ENCODE peak calls at places on chromosome 19, in six cellular contexts. D is amniotic stem cell, C is PC-9, A is HT-29, B is breast epithelium, I is B cell. T is an unnamed sample.

GRCh38 chr19:2604747-2605329 is 97.7 kb downstream of the GNG7 start:
- DNase-seq in D (no peak), C (no peak), A (no peak), B (no peak), I (no peak), T (no peak)

GRCh38 chr19:17865364-17866311 is 5.9 kb downstream of the RPL18A start:
- DNase-seq in D (no peak), C (peak), A (peak), B (no peak), I (no peak), T (no peak)

GRCh38 chr19:43524922-43525835 is 1.8 kb downstream of the ETHE1 start:
- DNase-seq in D (no peak), C (peak), A (peak), B (peak), I (no peak), T (peak)

GRCh38 chr19:869245-870177 is 10.0 kb downstream of the CFD start:
- DNase-seq in D (peak), C (peak), A (peak), B (no peak), I (no peak), T (no peak)

GRCh38 chr19:54329476-54330165 is 9.3 kb downstream of the LILRA4 start:
- DNase-seq in D (no peak), C (no peak), A (no peak), B (no peak), I (no peak), T (no peak)

GRCh38 chr19:47479701-47480503 is 4.1 kb downstream of the KPTN start:
- DNase-seq in D (no peak), C (no peak), A (no peak), B (no peak), I (no peak), T (no peak)

GRCh38 chr19:16121967-16122366 is 10.3 kb downstream of the RAB8A start:
- DNase-seq in D (no peak), C (no peak), A (no peak), B (no peak), I (no peak), T (no peak)

GRCh38 chr19:50266896-50267295 is 62.3 kb downstream of the KCNC3 start:
- DNase-seq in D (no peak), C (no peak), A (peak), B (no peak), I (no peak), T (no peak)

GRCh38 chr19:17680235-17680722 is 7.9 kb downstream of the UNC13A start:
- DNase-seq in D (no peak), C (peak), A (peak), B (peak), I (peak), T (peak)

GRCh38 chr19:8576273-8576993 is 809 bp downstream of the MYO1F start:
- DNase-seq in D (no peak), C (peak), A (no peak), B (no peak), I (no peak), T (no peak)

GRCh38 chr19:3852177-3852511 is 16.7 kb downstream of the ZFR2 start:
- DNase-seq in D (no peak), C (no peak), A (no peak), B (no peak), I (no peak), T (no peak)

GRCh38 chr19:7917292-7918061 is 2.7 kb upstream of the SNAPC2 start:
- DNase-seq in D (peak), C (no peak), A (no peak), B (no peak), I (peak), T (peak)

GRCh38 chr19:5148794-5149190 is 179.9 kb downstream of the KDM4B start:
- DNase-seq in D (no peak), C (no peak), A (no peak), B (no peak), I (no peak), T (no peak)

GRCh38 chr19:47765522-47766358 is 12.8 kb upstream of the SELENOW start:
- DNase-seq in D (peak), C (no peak), A (peak), B (no peak), I (no peak), T (peak)

GRCh38 chr19:14563989-14564650 is 7.7 kb downstream of the NDUFB7 start:
- DNase-seq in D (no peak), C (peak), A (no peak), B (no peak), I (no peak), T (peak)

GRCh38 chr19:3276341-3276799 is 51.9 kb downstream of the CELF5 start:
- DNase-seq in D (no peak), C (peak), A (peak), B (peak), I (no peak), T (peak)

GRCh38 chr19:21143846-21144245 is 2.0 kb downstream of the ZNF431 start:
- DNase-seq in D (no peak), C (peak), A (no peak), B (no peak), I (no peak), T (no peak)

GRCh38 chr19:741506-742131 is 9.3 kb upstream of the MISP start:
- DNase-seq in D (no peak), C (no peak), A (no peak), B (no peak), I (no peak), T (no peak)

GRCh38 chr19:2633693-2634075 is 68.8 kb downstream of the GNG7 start:
- DNase-seq in D (no peak), C (no peak), A (no peak), B (no peak), I (peak), T (no peak)

GRCh38 chr19:5664515-5664914 is 15.8 kb downstream of the MICOS13 start:
- DNase-seq in D (no peak), C (no peak), A (no peak), B (no peak), I (no peak), T (no peak)

GRCh38 chr19:36573948-36574726 is 1.0 kb upstream of the ZNF529 start:
- DNase-seq in D (no peak), C (peak), A (no peak), B (no peak), I (no peak), T (no peak)

GRCh38 chr19:1008268-1009042 is 8.2 kb downstream of the GRIN3B start:
- DNase-seq in D (no peak), C (no peak), A (no peak), B (no peak), I (no peak), T (no peak)

GRCh38 chr19:38394488-38394887 is 6.0 kb downstream of the SPRED3 start:
- DNase-seq in D (no peak), C (no peak), A (no peak), B (no peak), I (peak), T (peak)

GRCh38 chr19:5700455-5701092 is 10.5 kb downstream of the RPL36 start:
- DNase-seq in D (no peak), C (no peak), A (no peak), B (no peak), I (no peak), T (no peak)

GRCh38 chr19:34235425-34235940 is 18.9 kb upstream of the GARRE1 start:
- DNase-seq in D (no peak), C (no peak), A (no peak), B (no peak), I (no peak), T (no peak)

GRCh38 chr19:16198363-16198636 is 589 bp downstream of the AP1M1 start:
- DNase-seq in D (no peak), C (no peak), A (no peak), B (no peak), I (no peak), T (no peak)

GRCh38 chr19:11377237-11377636 is 2.8 kb downstream of the SWSAP1 start:
- DNase-seq in D (peak), C (peak), A (peak), B (no peak), I (no peak), T (peak)

GRCh38 chr19:4057913-4058695 is 8.6 kb downstream of the ZBTB7A start:
- DNase-seq in D (no peak), C (peak), A (peak), B (peak), I (no peak), T (no peak)

GRCh38 chr19:33325920-33326319 is 23.6 kb upstream of the CEBPA start:
- DNase-seq in D (no peak), C (no peak), A (no peak), B (no peak), I (no peak), T (no peak)

GRCh38 chr19:21580818-21581217 is 75.4 kb downstream of the ZNF429 start:
- DNase-seq in D (no peak), C (no peak), A (no peak), B (no peak), I (no peak), T (no peak)

GRCh38 chr19:46502891-46503290 is 7.2 kb upstream of the PNMA8B start:
- DNase-seq in D (no peak), C (no peak), A (no peak), B (no peak), I (no peak), T (no peak)

GRCh38 chr19:11041966-11042627 is 47.2 kb upstream of the LDLR start:
- DNase-seq in D (no peak), C (peak), A (peak), B (peak), I (no peak), T (no peak)

GRCh38 chr19:18586311-18586710 is 2.3 kb upstream of the REX1BD start:
- DNase-seq in D (no peak), C (no peak), A (no peak), B (no peak), I (no peak), T (no peak)

GRCh38 chr19:48487944-48488343 is 18.8 kb downstream of the CYTH2 start:
- DNase-seq in D (peak), C (peak), A (peak), B (peak), I (no peak), T (no peak)

GRCh38 chr19:13825489-13826475 is 30.5 kb downstream of the ZSWIM4 start:
- DNase-seq in D (no peak), C (no peak), A (peak), B (no peak), I (no peak), T (no peak)

T was measured in GM20000.